ENCODE peak calls at places on chromosomes 5 and 9, in eight cellular contexts. One of them, this sample, is unnamed.

GRCh38 chr5:89437450-89438435 is 554.8 kb upstream of the MEF2C start:
- DNase-seq in Caki2: peak; percentile 16
- DNase-seq in activated CD8-positive, alpha-beta memory T cell treated with anti-CD3 and anti-CD28 coated beads, Interleukin-2, amount 10 ng/mL, durations not matched to agents 7 days and 5 days: no peak
- DNase-seq in H7: no peak
- DNase-seq in T-helper 2 cell: no peak
- DNase-seq in CD8-positive, alpha-beta T cell: no peak
- DNase-seq in suprapubic skin: no peak
- DNase-seq in retinal pigment epithelial cell: peak; percentile 77
- DNase-seq in this sample: no peak

GRCh38 chr9:120481248-120481647 is 98.7 kb downstream of the CDK5RAP2 start:
- DNase-seq in Caki2: no peak
- DNase-seq in activated CD8-positive, alpha-beta memory T cell treated with anti-CD3 and anti-CD28 coated beads, Interleukin-2, amount 10 ng/mL, durations not matched to agents 7 days and 5 days: no peak
- DNase-seq in H7: no peak
- DNase-seq in T-helper 2 cell: no peak
- DNase-seq in CD8-positive, alpha-beta T cell: no peak
- DNase-seq in suprapubic skin: no peak
- DNase-seq in retinal pigment epithelial cell: no peak
- DNase-seq in this sample: no peak

GRCh38 chr5:150510460-150511263 is 2.7 kb downstream of the NDST1 start:
- DNase-seq in Caki2: no peak
- DNase-seq in activated CD8-positive, alpha-beta memory T cell treated with anti-CD3 and anti-CD28 coated beads, Interleukin-2, amount 10 ng/mL, durations not matched to agents 7 days and 5 days: no peak
- DNase-seq in H7: no peak
- DNase-seq in T-helper 2 cell: no peak
- DNase-seq in CD8-positive, alpha-beta T cell: no peak
- DNase-seq in suprapubic skin: no peak
- DNase-seq in retinal pigment epithelial cell: no peak
- DNase-seq in this sample: no peak

GRCh38 chr5:149546974-149547373 is 4.3 kb downstream of the CSNK1A1 start:
- DNase-seq in Caki2: no peak
- DNase-seq in activated CD8-positive, alpha-beta memory T cell treated with anti-CD3 and anti-CD28 coated beads, Interleukin-2, amount 10 ng/mL, durations not matched to agents 7 days and 5 days: no peak
- DNase-seq in H7: no peak
- DNase-seq in T-helper 2 cell: no peak
- DNase-seq in CD8-positive, alpha-beta T cell: no peak
- DNase-seq in suprapubic skin: no peak
- DNase-seq in retinal pigment epithelial cell: no peak
- DNase-seq in this sample: no peak

GRCh38 chr9:35028341-35028740 is 38.8 kb downstream of the DNAJB5 start:
- DNase-seq in Caki2: no peak
- DNase-seq in activated CD8-positive, alpha-beta memory T cell treated with anti-CD3 and anti-CD28 coated beads, Interleukin-2, amount 10 ng/mL, durations not matched to agents 7 days and 5 days: no peak
- DNase-seq in H7: no peak
- DNase-seq in T-helper 2 cell: no peak
- DNase-seq in CD8-positive, alpha-beta T cell: no peak
- DNase-seq in suprapubic skin: no peak
- DNase-seq in retinal pigment epithelial cell: no peak
- DNase-seq in this sample: no peak

GRCh38 chr5:110784901-110785300 is 46.1 kb downstream of the SLC25A46 start:
- DNase-seq in Caki2: no peak
- DNase-seq in activated CD8-positive, alpha-beta memory T cell treated with anti-CD3 and anti-CD28 coated beads, Interleukin-2, amount 10 ng/mL, durations not matched to agents 7 days and 5 days: no peak
- DNase-seq in H7: no peak
- DNase-seq in T-helper 2 cell: no peak
- DNase-seq in CD8-positive, alpha-beta T cell: no peak
- DNase-seq in suprapubic skin: no peak
- DNase-seq in retinal pigment epithelial cell: no peak
- DNase-seq in this sample: no peak

GRCh38 chr5:59660737-59661136 is 232.8 kb downstream of the PDE4D start:
- DNase-seq in Caki2: peak; percentile 33
- DNase-seq in activated CD8-positive, alpha-beta memory T cell treated with anti-CD3 and anti-CD28 coated beads, Interleukin-2, amount 10 ng/mL, durations not matched to agents 7 days and 5 days: no peak
- DNase-seq in H7: no peak
- DNase-seq in T-helper 2 cell: no peak
- DNase-seq in CD8-positive, alpha-beta T cell: no peak
- DNase-seq in suprapubic skin: no peak
- DNase-seq in retinal pigment epithelial cell: no peak
- DNase-seq in this sample: no peak

GRCh38 chr5:54109931-54110330 is 200.4 kb downstream of the ARL15 start:
- DNase-seq in Caki2: no peak
- DNase-seq in activated CD8-positive, alpha-beta memory T cell treated with anti-CD3 and anti-CD28 coated beads, Interleukin-2, amount 10 ng/mL, durations not matched to agents 7 days and 5 days: no peak
- DNase-seq in H7: no peak
- DNase-seq in T-helper 2 cell: no peak
- DNase-seq in CD8-positive, alpha-beta T cell: no peak
- DNase-seq in suprapubic skin: no peak
- DNase-seq in retinal pigment epithelial cell: no peak
- DNase-seq in this sample: no peak

GRCh38 chr9:114804504-114804903 is 1.3 kb downstream of the TNFSF15 start:
- DNase-seq in Caki2: no peak
- DNase-seq in activated CD8-positive, alpha-beta memory T cell treated with anti-CD3 and anti-CD28 coated beads, Interleukin-2, amount 10 ng/mL, durations not matched to agents 7 days and 5 days: no peak
- DNase-seq in H7: no peak
- DNase-seq in T-helper 2 cell: no peak
- DNase-seq in CD8-positive, alpha-beta T cell: no peak
- DNase-seq in suprapubic skin: no peak
- DNase-seq in retinal pigment epithelial cell: no peak
- DNase-seq in this sample: no peak

This sample was measured in CD4-positive, alpha-beta T cell.